ENCODE peak calls at places on chromosomes 3 and 15, in nine cellular contexts. One of them, this sample, is unnamed.

GRCh38 chr3:16126634-16127033 is 47.8 kb upstream of the GALNT15 start:
- DNase-seq in PC-3: no peak
- DNase-seq in ovary: no peak
- DNase-seq in AG04450: no peak
- DNase-seq in activated naive CD4-positive, alpha-beta T cell treated with anti-CD3 and anti-CD28 coated beads, Interleukin-2, amount 10 ng/mL, durations not matched to agents 7 days and 5 days: no peak
- DNase-seq in occipital lobe: no peak
- DNase-seq in stimulated activated CD4-positive, alpha-beta T cell treated with anti-CD3 and anti-CD28 coated beads, Interleukin-1b, Interleukin-23, amount 100 ng/mL, for 24 hours: no peak
- DNase-seq in left kidney: no peak
- DNase-seq in choroid plexus epithelial cell: no peak
- DNase-seq in this sample: no peak

GRCh38 chr15:98865397-98866339 is 141.9 kb downstream of the PGPEP1L start:
- DNase-seq in PC-3: peak
- DNase-seq in ovary: peak
- DNase-seq in AG04450: no peak
- DNase-seq in activated naive CD4-positive, alpha-beta T cell treated with anti-CD3 and anti-CD28 coated beads, Interleukin-2, amount 10 ng/mL, durations not matched to agents 7 days and 5 days: peak
- DNase-seq in occipital lobe: peak
- DNase-seq in stimulated activated CD4-positive, alpha-beta T cell treated with anti-CD3 and anti-CD28 coated beads, Interleukin-1b, Interleukin-23, amount 100 ng/mL, for 24 hours: peak
- DNase-seq in left kidney: peak
- DNase-seq in choroid plexus epithelial cell: peak
- DNase-seq in this sample: peak

GRCh38 chr15:58524247-58524646 is 92.5 kb downstream of the LIPC start:
- DNase-seq in PC-3: no peak
- DNase-seq in ovary: no peak
- DNase-seq in AG04450: no peak
- DNase-seq in activated naive CD4-positive, alpha-beta T cell treated with anti-CD3 and anti-CD28 coated beads, Interleukin-2, amount 10 ng/mL, durations not matched to agents 7 days and 5 days: no peak
- DNase-seq in occipital lobe: no peak
- DNase-seq in stimulated activated CD4-positive, alpha-beta T cell treated with anti-CD3 and anti-CD28 coated beads, Interleukin-1b, Interleukin-23, amount 100 ng/mL, for 24 hours: no peak
- DNase-seq in left kidney: no peak
- DNase-seq in choroid plexus epithelial cell: no peak
- DNase-seq in this sample: no peak

GRCh38 chr3:186815490-186815889 is 9.2 kb upstream of the RFC4 start:
- DNase-seq in PC-3: peak
- DNase-seq in ovary: no peak
- DNase-seq in AG04450: no peak
- DNase-seq in activated naive CD4-positive, alpha-beta T cell treated with anti-CD3 and anti-CD28 coated beads, Interleukin-2, amount 10 ng/mL, durations not matched to agents 7 days and 5 days: no peak
- DNase-seq in occipital lobe: no peak
- DNase-seq in stimulated activated CD4-positive, alpha-beta T cell treated with anti-CD3 and anti-CD28 coated beads, Interleukin-1b, Interleukin-23, amount 100 ng/mL, for 24 hours: no peak
- DNase-seq in left kidney: no peak
- DNase-seq in choroid plexus epithelial cell: peak
- DNase-seq in this sample: no peak

GRCh38 chr3:135905058-135905724 is 60.3 kb upstream of the PPP2R3A start:
- DNase-seq in PC-3: peak
- DNase-seq in ovary: no peak
- DNase-seq in AG04450: no peak
- DNase-seq in activated naive CD4-positive, alpha-beta T cell treated with anti-CD3 and anti-CD28 coated beads, Interleukin-2, amount 10 ng/mL, durations not matched to agents 7 days and 5 days: no peak
- DNase-seq in occipital lobe: no peak
- DNase-seq in stimulated activated CD4-positive, alpha-beta T cell treated with anti-CD3 and anti-CD28 coated beads, Interleukin-1b, Interleukin-23, amount 100 ng/mL, for 24 hours: no peak
- DNase-seq in left kidney: no peak
- DNase-seq in choroid plexus epithelial cell: peak
- DNase-seq in this sample: no peak

GRCh38 chr3:190017575-190018288 is 103.0 kb downstream of the P3H2 start:
- DNase-seq in PC-3: peak
- DNase-seq in ovary: no peak
- DNase-seq in AG04450: peak
- DNase-seq in activated naive CD4-positive, alpha-beta T cell treated with anti-CD3 and anti-CD28 coated beads, Interleukin-2, amount 10 ng/mL, durations not matched to agents 7 days and 5 days: no peak
- DNase-seq in occipital lobe: no peak
- DNase-seq in stimulated activated CD4-positive, alpha-beta T cell treated with anti-CD3 and anti-CD28 coated beads, Interleukin-1b, Interleukin-23, amount 100 ng/mL, for 24 hours: no peak
- DNase-seq in left kidney: peak
- DNase-seq in choroid plexus epithelial cell: peak
- DNase-seq in this sample: no peak

GRCh38 chr3:150365132-150365604 is 42.9 kb upstream of the TSC22D2 start:
- DNase-seq in PC-3: peak
- DNase-seq in ovary: no peak
- DNase-seq in AG04450: no peak
- DNase-seq in activated naive CD4-positive, alpha-beta T cell treated with anti-CD3 and anti-CD28 coated beads, Interleukin-2, amount 10 ng/mL, durations not matched to agents 7 days and 5 days: no peak
- DNase-seq in occipital lobe: no peak
- DNase-seq in stimulated activated CD4-positive, alpha-beta T cell treated with anti-CD3 and anti-CD28 coated beads, Interleukin-1b, Interleukin-23, amount 100 ng/mL, for 24 hours: no peak
- DNase-seq in left kidney: no peak
- DNase-seq in choroid plexus epithelial cell: peak
- DNase-seq in this sample: no peak

GRCh38 chr3:120850326-120851295 is 57.4 kb upstream of the STXBP5L start:
- DNase-seq in PC-3: no peak
- DNase-seq in ovary: no peak
- DNase-seq in AG04450: no peak
- DNase-seq in activated naive CD4-positive, alpha-beta T cell treated with anti-CD3 and anti-CD28 coated beads, Interleukin-2, amount 10 ng/mL, durations not matched to agents 7 days and 5 days: no peak
- DNase-seq in occipital lobe: peak
- DNase-seq in stimulated activated CD4-positive, alpha-beta T cell treated with anti-CD3 and anti-CD28 coated beads, Interleukin-1b, Interleukin-23, amount 100 ng/mL, for 24 hours: no peak
- DNase-seq in left kidney: no peak
- DNase-seq in choroid plexus epithelial cell: no peak
- DNase-seq in this sample: peak

GRCh38 chr3:17979248-17979647 is 236.8 kb upstream of the TBC1D5 start:
- DNase-seq in PC-3: peak
- DNase-seq in ovary: no peak
- DNase-seq in AG04450: no peak
- DNase-seq in activated naive CD4-positive, alpha-beta T cell treated with anti-CD3 and anti-CD28 coated beads, Interleukin-2, amount 10 ng/mL, durations not matched to agents 7 days and 5 days: no peak
- DNase-seq in occipital lobe: peak
- DNase-seq in stimulated activated CD4-positive, alpha-beta T cell treated with anti-CD3 and anti-CD28 coated beads, Interleukin-1b, Interleukin-23, amount 100 ng/mL, for 24 hours: no peak
- DNase-seq in left kidney: no peak
- DNase-seq in choroid plexus epithelial cell: no peak
- DNase-seq in this sample: peak

GRCh38 chr3:126537116-126537729 is 13.3 kb downstream of the CHST13 start:
- DNase-seq in PC-3: no peak
- DNase-seq in ovary: no peak
- DNase-seq in AG04450: no peak
- DNase-seq in activated naive CD4-positive, alpha-beta T cell treated with anti-CD3 and anti-CD28 coated beads, Interleukin-2, amount 10 ng/mL, durations not matched to agents 7 days and 5 days: no peak
- DNase-seq in occipital lobe: no peak
- DNase-seq in stimulated activated CD4-positive, alpha-beta T cell treated with anti-CD3 and anti-CD28 coated beads, Interleukin-1b, Interleukin-23, amount 100 ng/mL, for 24 hours: no peak
- DNase-seq in left kidney: no peak
- DNase-seq in choroid plexus epithelial cell: no peak
- DNase-seq in this sample: no peak

GRCh38 chr15:39153718-39154117 is 427.2 kb upstream of the THBS1 start:
- DNase-seq in PC-3: peak
- DNase-seq in ovary: no peak
- DNase-seq in AG04450: no peak
- DNase-seq in activated naive CD4-positive, alpha-beta T cell treated with anti-CD3 and anti-CD28 coated beads, Interleukin-2, amount 10 ng/mL, durations not matched to agents 7 days and 5 days: no peak
- DNase-seq in occipital lobe: no peak
- DNase-seq in stimulated activated CD4-positive, alpha-beta T cell treated with anti-CD3 and anti-CD28 coated beads, Interleukin-1b, Interleukin-23, amount 100 ng/mL, for 24 hours: no peak
- DNase-seq in left kidney: peak
- DNase-seq in choroid plexus epithelial cell: no peak
- DNase-seq in this sample: no peak

GRCh38 chr3:196636369-196637349 is 2.8 kb upstream of the NRROS start:
- DNase-seq in PC-3: no peak
- DNase-seq in ovary: no peak
- DNase-seq in AG04450: no peak
- DNase-seq in activated naive CD4-positive, alpha-beta T cell treated with anti-CD3 and anti-CD28 coated beads, Interleukin-2, amount 10 ng/mL, durations not matched to agents 7 days and 5 days: no peak
- DNase-seq in occipital lobe: no peak
- DNase-seq in stimulated activated CD4-positive, alpha-beta T cell treated with anti-CD3 and anti-CD28 coated beads, Interleukin-1b, Interleukin-23, amount 100 ng/mL, for 24 hours: no peak
- DNase-seq in left kidney: no peak
- DNase-seq in choroid plexus epithelial cell: no peak
- DNase-seq in this sample: no peak

GRCh38 chr15:26891448-26891881 is 24.6 kb downstream of the GABRA5 start:
- DNase-seq in PC-3: peak
- DNase-seq in ovary: no peak
- DNase-seq in AG04450: no peak
- DNase-seq in activated naive CD4-positive, alpha-beta T cell treated with anti-CD3 and anti-CD28 coated beads, Interleukin-2, amount 10 ng/mL, durations not matched to agents 7 days and 5 days: peak
- DNase-seq in occipital lobe: peak
- DNase-seq in stimulated activated CD4-positive, alpha-beta T cell treated with anti-CD3 and anti-CD28 coated beads, Interleukin-1b, Interleukin-23, amount 100 ng/mL, for 24 hours: no peak
- DNase-seq in left kidney: peak
- DNase-seq in choroid plexus epithelial cell: peak
- DNase-seq in this sample: peak

GRCh38 chr15:40985541-40986330 is 32.5 kb downstream of the CHAC1 start:
- DNase-seq in PC-3: no peak
- DNase-seq in ovary: no peak
- DNase-seq in AG04450: no peak
- DNase-seq in activated naive CD4-positive, alpha-beta T cell treated with anti-CD3 and anti-CD28 coated beads, Interleukin-2, amount 10 ng/mL, durations not matched to agents 7 days and 5 days: no peak
- DNase-seq in occipital lobe: no peak
- DNase-seq in stimulated activated CD4-positive, alpha-beta T cell treated with anti-CD3 and anti-CD28 coated beads, Interleukin-1b, Interleukin-23, amount 100 ng/mL, for 24 hours: no peak
- DNase-seq in left kidney: no peak
- DNase-seq in choroid plexus epithelial cell: peak
- DNase-seq in this sample: no peak

GRCh38 chr3:82493858-82494257 is 732.4 kb upstream of the GBE1 start:
- DNase-seq in PC-3: no peak
- DNase-seq in ovary: no peak
- DNase-seq in AG04450: no peak
- DNase-seq in activated naive CD4-positive, alpha-beta T cell treated with anti-CD3 and anti-CD28 coated beads, Interleukin-2, amount 10 ng/mL, durations not matched to agents 7 days and 5 days: no peak
- DNase-seq in occipital lobe: no peak
- DNase-seq in stimulated activated CD4-positive, alpha-beta T cell treated with anti-CD3 and anti-CD28 coated beads, Interleukin-1b, Interleukin-23, amount 100 ng/mL, for 24 hours: no peak
- DNase-seq in left kidney: no peak
- DNase-seq in choroid plexus epithelial cell: no peak
- DNase-seq in this sample: no peak